ENCODE peak calls at places on chromosomes 1 and 21, in ten cellular contexts. G, V, F, H, Y, T, S, C, K and I are unnamed samples.

GRCh38 chr1:171743014-171743870 is 1.4 kb upstream of the VAMP4 start:
- DNase-seq in G (no peak), H (peak; percentile 49), S (peak; percentile 75), V (peak; percentile 13), T (no peak), Y (no peak), K (no peak), F (peak; percentile 91), C (peak; percentile 51), I (no peak)

GRCh38 chr21:41854426-41854995 is 24.6 kb downstream of the PRDM15 start:
- DNase-seq in K (no peak), V (no peak), T (no peak), F (no peak), G (no peak), H (no peak), Y (no peak), C (no peak), S (no peak), I (no peak)

GRCh38 chr1:118148034-118148433 is 37.0 kb downstream of the SPAG17 start:
- DNase-seq in C (no peak), T (no peak), Y (no peak), H (no peak), V (no peak), K (peak; percentile 1), G (no peak), F (no peak), S (peak; percentile 31), I (no peak)

GRCh38 chr1:176559474-176560390 is 96.8 kb downstream of the PAPPA2 start:
- DNase-seq in S (peak; percentile 67), T (peak; percentile 68), V (peak; percentile 32), Y (peak; percentile 27), H (peak; percentile 3), G (peak; percentile 50), K (peak; percentile 63), C (peak; percentile 60), F (peak; percentile 58), I (peak; percentile 57)

GRCh38 chr21:29332461-29333354 is 34.0 kb downstream of the BACH1 start:
- DNase-seq in T (no peak), F (peak; percentile 51), G (no peak), S (peak; percentile 39), K (no peak), V (no peak), Y (no peak), C (no peak), H (no peak), I (no peak)

GRCh38 chr1:160829766-160830165 is 32.9 kb downstream of the CD244 start:
- DNase-seq in S (no peak), T (no peak), Y (no peak), V (no peak), G (no peak), F (no peak), C (no peak), H (no peak), K (no peak), I (no peak)

GRCh38 chr1:237431448-237431847 is 389.5 kb downstream of the RYR2 start:
- DNase-seq in K (no peak), V (no peak), F (no peak), T (no peak), S (no peak), H (no peak), G (no peak), C (no peak), Y (no peak), I (no peak)

GRCh38 chr1:61639218-61639617 is 85.7 kb downstream of the TM2D1 start:
- DNase-seq in H (no peak), Y (no peak), K (no peak), C (no peak), F (no peak), T (no peak), G (no peak), V (no peak), S (peak; percentile 48), I (no peak)

GRCh38 chr1:64537942-64538341 is 68.0 kb downstream of the CACHD1 start:
- DNase-seq in H (no peak), S (no peak), K (no peak), T (no peak), Y (no peak), G (no peak), C (no peak), V (peak; percentile 21), F (no peak), I (no peak)

GRCh38 chr1:183598386-183598785 is 8.1 kb upstream of the NCF2 start:
- DNase-seq in F (no peak), S (peak; percentile 8), T (no peak), G (no peak), V (no peak), K (no peak), C (no peak), H (no peak), Y (no peak), I (no peak)

DNA sequence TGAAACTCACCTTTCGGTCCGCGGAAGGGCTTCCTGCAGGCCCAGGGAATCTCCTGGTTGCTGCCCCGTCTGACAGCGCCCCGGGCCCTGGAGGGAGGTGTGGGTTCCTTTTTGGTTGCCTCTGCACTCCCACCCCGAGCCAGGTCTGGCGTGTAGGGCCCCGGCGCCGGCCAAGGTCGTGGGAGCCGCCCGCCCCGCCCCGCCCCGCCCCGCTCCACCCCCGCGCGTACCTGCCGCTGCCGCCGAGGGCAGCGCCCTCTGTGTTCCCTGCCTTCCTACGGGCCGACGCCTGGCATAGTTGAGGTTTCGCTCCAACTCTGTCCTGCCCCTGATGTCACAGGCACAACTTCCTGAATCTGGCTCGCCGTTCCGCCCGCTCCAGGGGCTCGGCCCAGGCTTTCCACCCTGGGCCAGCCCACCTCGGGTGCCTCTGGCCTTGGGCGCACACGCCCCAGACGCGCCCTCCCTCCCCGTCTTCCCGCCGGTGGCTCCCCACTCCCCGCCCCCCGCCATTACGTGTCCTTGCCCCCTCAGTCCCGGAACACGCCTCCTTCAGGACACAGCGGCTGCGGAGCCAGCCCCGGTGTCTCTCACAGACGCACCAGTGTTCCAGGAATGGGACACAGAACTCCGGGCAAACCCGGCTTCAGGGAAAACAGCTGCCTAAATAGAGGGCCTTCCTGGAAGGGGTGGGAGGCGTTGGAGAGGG is at the start of gene KIAA0040:
- DNase-seq in C (peak; percentile 75), T (peak; percentile 83), H (no peak), S (peak; percentile 29), K (peak; percentile 64), Y (no peak), F (peak; percentile 76), G (peak; percentile 86), V (peak; percentile 66), I (peak; percentile 77)
- TF ChIP-seq CTCF in C (no peak), T (peak; percentile 38), H (no peak), S (no peak), K (no peak), Y (no peak), F (no peak), G (no peak), V (no peak), I (peak; percentile 46)

GRCh38 chr1:234696986-234697385 is 87.0 kb upstream of the IRF2BP2 start:
- DNase-seq in C (no peak), F (no peak), S (peak; percentile 64), K (no peak), H (no peak), V (no peak), T (no peak), Y (no peak), G (no peak), I (no peak)
- TF ChIP-seq CTCF in C (no peak), F (no peak), S (no peak), K (no peak), H (no peak), V (no peak), T (no peak), Y (no peak), G (no peak), I (no peak)

GRCh38 chr1:1262759-1263158 is 10.9 kb downstream of the UBE2J2 start:
- DNase-seq in K (no peak), Y (no peak), C (no peak), S (no peak), V (no peak), G (no peak), F (no peak), T (no peak), H (no peak), I (no peak)

GRCh38 chr1:1264026-1264425 is 9.6 kb downstream of the UBE2J2 start:
- DNase-seq in K (no peak), S (no peak), T (no peak), V (no peak), C (no peak), G (no peak), H (no peak), Y (no peak), F (no peak), I (no peak)

GRCh38 chr1:1268284-1268682 is 5.4 kb downstream of the UBE2J2 start:
- DNase-seq in G (no peak), F (no peak), Y (no peak), C (no peak), S (no peak), T (no peak), H (no peak), K (no peak), V (no peak), I (no peak)

GRCh38 chr1:1267488-1268283 is 6.0 kb downstream of the UBE2J2 start:
- DNase-seq in H (no peak), S (no peak), G (peak; percentile 45), F (no peak), K (no peak), Y (no peak), C (no peak), V (no peak), T (no peak), I (no peak)

DNA sequence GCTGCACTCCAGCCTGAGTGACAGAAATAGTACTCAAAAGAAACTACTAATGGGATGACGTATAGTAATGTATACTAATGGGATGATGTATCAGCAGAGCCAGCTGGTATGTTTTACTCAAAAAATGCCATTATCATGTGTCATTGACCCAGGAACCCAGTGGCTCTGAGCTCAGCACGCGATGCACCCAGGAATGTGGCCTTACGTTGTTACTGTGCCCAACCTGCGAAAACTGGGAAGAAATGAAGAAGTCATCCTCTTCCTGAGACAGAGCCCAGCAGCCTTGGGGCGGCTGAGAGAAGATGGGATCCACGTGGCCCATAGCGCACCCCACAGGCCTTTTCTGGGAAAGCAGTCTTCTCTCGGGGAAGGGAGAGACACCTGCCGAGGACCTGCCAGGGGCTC is 8.8 kb downstream of the UBE2J2 start:
- DNase-seq in K (no peak), C (no peak), Y (peak; percentile 97), F (peak; percentile 96), V (peak; percentile 51), H (peak; percentile 98), S (peak; percentile 79), G (no peak), T (peak; percentile 70), I (no peak)
- TF ChIP-seq CTCF in K (peak; percentile 10), C (no peak), Y (peak; percentile 62), F (peak; percentile 41), V (no peak), H (peak; percentile 64), S (peak; percentile 63), G (no peak), T (peak; percentile 65), I (no peak)

DNA sequence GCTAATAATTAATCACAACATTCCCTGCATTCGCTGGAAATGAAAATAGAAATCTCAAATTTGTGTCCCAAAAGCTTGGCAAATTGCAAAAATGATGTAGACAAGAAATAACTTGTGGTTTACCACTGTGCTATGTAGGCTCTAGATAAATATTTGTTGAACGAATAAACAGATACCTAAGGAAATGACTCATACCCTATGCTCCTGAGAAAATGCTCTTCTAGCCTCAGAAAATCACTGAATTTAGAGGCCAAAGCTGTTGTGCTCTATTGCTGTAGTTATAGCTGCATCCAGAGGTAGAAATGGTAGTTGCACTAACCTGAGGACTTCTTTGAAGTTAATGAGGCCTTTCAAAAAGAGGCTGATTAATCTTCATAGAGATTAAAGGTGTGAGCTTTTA is 142.0 kb upstream of the ZNHIT6 start:
- DNase-seq in H (peak; percentile 82), V (no peak), T (no peak), K (no peak), C (no peak), G (no peak), S (peak; percentile 87), Y (peak; percentile 82), F (peak; percentile 70), I (no peak)
- TF ChIP-seq CTCF in H (peak; percentile 56), V (no peak), T (no peak), K (no peak), C (no peak), G (no peak), S (peak; percentile 53), Y (peak; percentile 31), F (peak; percentile 26), I (no peak)